ENCODE peak calls at places on chromosomes 16 and 17, in five cellular contexts. Y is stomach, P is Peyer's patch, W is esophagus muscularis mucosa, R is GM12891. S is an unnamed sample.
A peak's percentile ranks its signal among the peaks of the same experiment; 100 is the strongest.

GRCh38 chr16:84286568-84287220 is 8.0 kb upstream of the WFDC1 start:
- DNase-seq in P (no peak), Y (peak; percentile 44), R (no peak), W (no peak), S (no peak)

GRCh38 chr16:1156111-1156982 is 3.4 kb downstream of the CACNA1H start:
- DNase-seq in P (no peak), R (no peak), W (no peak), Y (no peak), S (no peak)

GRCh38 chr16:2912330-2913199 is 834 bp downstream of the FLYWCH1 start:
- DNase-seq in R (no peak), W (no peak), Y (peak; percentile 33), P (peak; percentile 63), S (no peak)

GRCh38 chr16:16121185-16121727 is 102.0 kb downstream of the ABCC6 start:
- DNase-seq in W (no peak), R (no peak), P (no peak), Y (no peak), S (no peak)

GRCh38 chr16:88451586-88452484 is 1.2 kb upstream of the ZFPM1 start:
- DNase-seq in Y (no peak), R (no peak), P (no peak), W (no peak), S (no peak)

GRCh38 chr16:73217654-73218053 is 169.7 kb upstream of the ZFHX3 start:
- DNase-seq in P (no peak), Y (no peak), W (no peak), R (no peak), S (no peak)

GRCh38 chr17:74369221-74369620 is 1.9 kb downstream of the GPR142 start:
- DNase-seq in Y (peak; percentile 44), W (no peak), P (peak; percentile 62), R (peak; percentile 64), S (no peak)

GRCh38 chr17:49218941-49219913 is 8.7 kb downstream of the ABI3 start:
- DNase-seq in P (no peak), W (no peak), R (peak; percentile 58), Y (peak; percentile 30), S (no peak)

GRCh38 chr17:4476512-4477070 is 22.1 kb upstream of the SPNS2 start:
- DNase-seq in W (no peak), Y (peak; percentile 91), R (no peak), P (peak; percentile 81), S (no peak)

GRCh38 chr16:62041401-62041800 is 5.2 kb upstream of the CDH8 start:
- DNase-seq in R (no peak), P (no peak), Y (no peak), W (no peak), S (peak; percentile 5)

GRCh38 chr16:9062301-9062700 is 29.1 kb upstream of the HAPSTR1 start:
- DNase-seq in R (no peak), P (no peak), Y (no peak), W (no peak), S (no peak)

GRCh38 chr16:9056061-9056460 is 35.4 kb upstream of the HAPSTR1 start:
- DNase-seq in R (no peak), Y (no peak), P (no peak), W (no peak), S (no peak)

GRCh38 chr16:9058211-9058610 is 33.2 kb upstream of the HAPSTR1 start:
- DNase-seq in P (no peak), Y (no peak), W (no peak), R (no peak), S (no peak)

GRCh38 chr16:9061358-9061813 is 30.1 kb upstream of the HAPSTR1 start:
- DNase-seq in W (no peak), Y (no peak), P (no peak), R (no peak), S (no peak)

GRCh38 chr16:9060225-9060624 is 31.2 kb upstream of the HAPSTR1 start:
- DNase-seq in R (no peak), W (no peak), P (no peak), Y (no peak), S (no peak)
- TF ChIP-seq POLR2A in R (no peak), W (no peak), P (no peak), Y (no peak), S (no peak)

DNA sequence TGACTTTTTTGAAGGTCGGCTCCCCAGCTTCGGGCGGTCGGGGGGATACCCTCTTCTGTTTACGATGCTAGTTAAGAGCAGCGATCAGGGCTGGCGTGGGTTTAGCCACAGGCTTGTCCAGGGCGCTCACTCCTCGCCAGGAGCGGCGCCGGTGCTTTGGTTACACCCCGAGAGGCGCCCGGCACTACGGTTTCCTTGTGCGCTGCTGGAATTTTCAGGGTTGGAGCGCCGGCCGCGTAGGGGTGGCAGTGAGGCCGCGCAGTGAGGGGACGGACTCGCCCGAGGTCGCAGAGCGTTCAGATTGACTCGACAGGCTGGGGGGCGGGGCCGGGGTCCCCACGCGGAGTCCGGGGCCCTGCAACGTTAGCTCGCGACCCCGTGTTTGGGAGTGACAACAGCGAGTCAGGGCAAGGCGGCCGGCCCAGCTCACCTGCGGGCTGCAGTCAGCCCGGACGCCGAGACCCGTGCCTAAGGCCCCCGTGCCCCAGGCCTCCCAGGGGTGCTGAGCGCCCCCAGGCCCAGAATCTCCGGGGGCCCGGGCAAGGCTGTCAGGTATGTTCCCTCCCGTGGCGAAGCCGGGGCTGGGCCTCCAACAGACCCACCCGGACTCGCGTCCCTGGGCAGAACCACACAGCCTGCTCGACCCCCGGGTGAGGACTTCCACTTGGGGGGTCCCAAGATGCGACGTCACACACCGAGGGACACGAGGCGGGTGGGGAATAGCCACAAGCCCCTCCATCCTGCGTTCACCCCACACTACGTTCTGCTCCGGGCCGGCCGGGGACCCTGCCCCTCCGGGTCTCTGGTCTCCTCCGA is 1.3 kb upstream of the ACTG1 start:
- DNase-seq in P (peak; percentile 84), Y (peak; percentile 80), R (no peak), W (no peak), S (no peak)
- TF ChIP-seq POLR2A in P (peak; percentile 45), Y (no peak), R (no peak), W (no peak), S (no peak)

DNA sequence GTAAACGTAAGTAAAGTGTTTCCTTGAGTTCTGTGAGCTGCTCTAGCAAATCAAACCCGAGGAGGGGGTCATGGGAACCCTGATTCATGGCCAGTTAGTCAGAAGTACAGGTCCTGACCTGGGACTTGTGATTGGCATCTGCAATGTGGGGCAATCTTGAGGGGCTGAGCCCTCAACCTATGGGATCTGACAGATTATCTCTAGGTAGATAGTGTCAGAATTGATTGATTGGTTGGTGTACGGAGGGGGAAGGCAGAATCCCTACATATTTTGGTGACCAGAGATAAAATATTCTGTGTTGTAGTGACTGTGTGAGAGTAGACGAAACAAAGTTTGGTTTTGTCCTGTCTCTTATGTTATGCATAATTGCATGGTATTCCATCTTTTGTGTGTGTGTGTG is 100.5 kb upstream of the NETO2 start:
- DNase-seq in W (no peak), Y (no peak), R (no peak), P (no peak), S (no peak)
- TF ChIP-seq POLR2A in W (no peak), Y (no peak), R (no peak), P (no peak), S (no peak)

GRCh38 chr16:66695935-66696668 is 441 bp downstream of the CMTM4 start:
- DNase-seq in W (no peak), P (peak; percentile 86), Y (peak; percentile 73), R (peak; percentile 52), S (no peak)

GRCh38 chr16:66695474-66695934 is 1.0 kb downstream of the CMTM4 start:
- DNase-seq in Y (no peak), W (no peak), P (no peak), R (no peak), S (no peak)

GRCh38 chr16:66698046-66698445 is 1.5 kb upstream of the CMTM4 start:
- DNase-seq in W (no peak), P (no peak), Y (no peak), R (no peak), S (no peak)

GRCh38 chr16:66699898-66700297 is 3.4 kb upstream of the CMTM4 start:
- DNase-seq in P (no peak), W (no peak), Y (no peak), R (no peak), S (no peak)

DNA sequence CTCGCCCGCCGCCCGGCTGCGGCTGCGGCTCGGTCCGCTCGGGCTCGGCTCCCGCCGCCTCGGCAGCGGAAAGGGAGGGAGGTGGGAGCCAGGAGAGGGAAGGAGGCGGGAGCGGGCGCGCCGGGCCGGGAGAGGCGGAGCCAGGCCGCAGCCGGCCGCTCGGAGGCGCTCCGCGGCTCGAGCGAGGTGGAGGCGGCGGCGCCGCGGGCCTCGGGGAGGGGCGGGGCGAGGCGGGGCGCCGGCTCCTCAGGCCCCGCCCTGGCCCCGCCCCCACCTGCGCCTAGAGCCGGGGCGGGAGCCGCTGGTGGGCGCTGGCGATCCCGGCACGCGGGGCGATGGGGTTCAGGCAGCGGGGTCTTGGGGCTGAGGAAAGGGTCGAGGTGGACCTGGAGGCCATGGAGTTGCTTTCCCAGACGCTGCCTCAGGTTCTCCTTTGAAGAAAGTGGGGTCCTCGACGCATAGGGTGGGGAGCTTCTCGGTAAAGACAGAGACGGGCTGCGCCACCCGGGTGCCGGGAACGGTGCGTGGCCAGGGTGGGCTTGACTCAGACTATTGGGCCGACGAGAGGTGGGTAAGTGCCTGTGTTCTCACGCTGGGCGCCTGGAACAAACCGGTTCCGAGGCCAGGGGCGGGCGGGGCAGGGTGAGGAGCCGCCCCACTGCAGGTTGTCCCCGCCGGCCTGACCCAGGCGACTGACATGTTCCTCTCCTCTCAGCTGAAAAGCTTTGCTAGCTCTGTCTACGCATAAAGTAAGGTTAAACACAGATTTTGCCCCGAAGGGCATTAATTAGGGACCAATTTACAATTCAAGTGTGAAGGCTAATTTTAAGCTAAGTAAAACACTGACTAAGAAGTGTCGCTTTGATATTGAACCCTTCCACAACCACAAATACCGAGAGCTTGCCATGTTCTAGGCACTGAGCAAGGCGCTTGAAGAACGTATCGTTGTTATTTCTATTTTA is at the start of gene CMTM4:
- DNase-seq in W (no peak), Y (peak; percentile 91), R (peak; percentile 93), P (peak; percentile 91), S (peak; percentile 91)
- TF ChIP-seq POLR2A in W (no peak), Y (no peak), R (no peak), P (peak; percentile 38), S (peak; percentile 25)

S was measured in H54.